ENCODE peak calls at places on chromosomes 4 and X, in seven cellular contexts. Z is Caco-2, Q is heart left ventricle, O is ovary, X is neural progenitor cell, S is heart right ventricle, V is mammary epithelial cell. M is an unnamed sample.
A peak's percentile ranks its signal among the peaks of the same experiment; 100 is the strongest.

GRCh38 chrX:76555816-76556215 is 128.3 kb downstream of the MAGEE1 start:
- DNase-seq in V (peak; percentile 12), Z (peak; percentile 14), Q (no peak), X (peak; percentile 78), S (no peak), O (no peak), M (no peak)

GRCh38 chr4:105666693-105667092 is 41.8 kb downstream of the INTS12 start:
- DNase-seq in O (no peak), X (peak; percentile 55), Z (peak; percentile 22), V (peak; percentile 39), Q (no peak), S (no peak), M (no peak)

GRCh38 chrX:131828482-131828881 is 194.6 kb upstream of the STK26 start:
- DNase-seq in Z (no peak), S (no peak), Q (no peak), X (no peak), O (no peak), V (no peak), M (no peak)

GRCh38 chrX:22445880-22446279 is 173.2 kb downstream of the CBLL2 start:
- DNase-seq in O (no peak), V (no peak), Q (no peak), X (peak; percentile 21), Z (no peak), S (no peak), M (no peak)

GRCh38 chrX:2697306-2697705 is 6.2 kb downstream of the CD99 start:
- DNase-seq in S (no peak), X (no peak), Z (no peak), V (peak; percentile 54), O (no peak), Q (no peak), M (no peak)

GRCh38 chrX:118976599-118977340 is 2.4 kb downstream of the LONRF3 start:
- DNase-seq in X (no peak), S (peak; percentile 39), O (peak; percentile 34), Z (no peak), V (no peak), Q (peak; percentile 73), M (no peak)

GRCh38 chr4:87188932-87189331 is 31.5 kb downstream of the KLHL8 start:
- DNase-seq in O (no peak), Z (no peak), Q (no peak), S (no peak), X (no peak), V (no peak), M (no peak)

GRCh38 chrX:10111364-10112148 is 45.2 kb upstream of the CLCN4 start:
- DNase-seq in Q (no peak), V (no peak), Z (no peak), S (no peak), O (peak; percentile 74), X (no peak), M (no peak)

GRCh38 chr4:19580090-19580489 is 671.6 kb upstream of the SLIT2 start:
- DNase-seq in S (no peak), Z (no peak), X (no peak), O (no peak), V (peak; percentile 2), Q (no peak), M (no peak)

GRCh38 chr4:23770011-23770410 is 119.8 kb downstream of the PPARGC1A start:
- DNase-seq in Q (no peak), V (no peak), Z (no peak), O (no peak), X (no peak), S (no peak), M (no peak)

GRCh38 chr4:26021417-26022345 is 107.7 kb downstream of the SMIM20 start:
- DNase-seq in Z (no peak), Q (no peak), O (no peak), X (no peak), V (no peak), S (no peak), M (no peak)

GRCh38 chrX:118566359-118566758 is 70.7 kb downstream of the DOCK11 start:
- DNase-seq in Q (no peak), X (no peak), S (no peak), O (no peak), Z (no peak), V (no peak), M (no peak)

GRCh38 chr4:663438-664428 is 10.3 kb downstream of the ATP5ME start:
- DNase-seq in Q (peak; percentile 84), S (peak; percentile 59), V (no peak), Z (no peak), X (peak; percentile 83), O (peak; percentile 53), M (no peak)

GRCh38 chrX:70421618-70422017 is 1.5 kb upstream of the GDPD2 start:
- DNase-seq in S (no peak), Z (no peak), V (no peak), O (no peak), Q (no peak), X (peak; percentile 21), M (no peak)

GRCh38 chrX:65697915-65698796 is 30.7 kb downstream of the MSN start:
- DNase-seq in O (no peak), X (no peak), V (no peak), S (peak; percentile 35), Q (peak; percentile 69), Z (no peak), M (no peak)

GRCh38 chrX:40167240-40168182 is 69.8 kb upstream of the BCOR start:
- DNase-seq in O (peak; percentile 67), X (peak; percentile 77), V (no peak), Z (no peak), Q (peak; percentile 63), S (no peak), M (no peak)

GRCh38 chr4:173171098-173171497 is 2.5 kb downstream of the GALNT7 start:
- DNase-seq in Z (no peak), S (no peak), V (peak; percentile 42), O (no peak), X (peak; percentile 45), Q (no peak), M (no peak)

GRCh38 chr4:173177232-173177631 is 8.6 kb downstream of the GALNT7 start:
- DNase-seq in Z (no peak), V (no peak), O (no peak), S (no peak), Q (no peak), X (no peak), M (no peak)

GRCh38 chr4:173171987-173172386 is 3.4 kb downstream of the GALNT7 start:
- DNase-seq in O (no peak), V (no peak), Q (no peak), X (no peak), S (no peak), Z (no peak), M (no peak)

GRCh38 chr4:173176010-173176409 is 7.4 kb downstream of the GALNT7 start:
- DNase-seq in Q (no peak), V (no peak), S (no peak), O (no peak), X (no peak), Z (no peak), M (no peak)

GRCh38 chr4:173174184-173175156 is 5.9 kb downstream of the GALNT7 start:
- DNase-seq in X (no peak), Z (peak; percentile 44), Q (no peak), V (no peak), S (no peak), O (no peak), M (no peak)
- H3K4me3 ChIP-seq in X (no peak overlapping the region), Z (no peak overlapping the region), Q (no peak overlapping the region), V (no peak overlapping the region), S (no peak overlapping the region), O (no peak overlapping the region), M (no peak overlapping the region)

GRCh38 chr4:72987741-72988729 is 81.5 kb downstream of the COX18 start:
- DNase-seq in Q (no peak), Z (no peak), X (no peak), V (no peak), O (no peak), S (no peak), M (no peak)

GRCh38 chr4:72983706-72984105 is 85.8 kb downstream of the COX18 start:
- DNase-seq in O (no peak), X (no peak), Q (no peak), S (no peak), V (no peak), Z (no peak), M (no peak)

DNA sequence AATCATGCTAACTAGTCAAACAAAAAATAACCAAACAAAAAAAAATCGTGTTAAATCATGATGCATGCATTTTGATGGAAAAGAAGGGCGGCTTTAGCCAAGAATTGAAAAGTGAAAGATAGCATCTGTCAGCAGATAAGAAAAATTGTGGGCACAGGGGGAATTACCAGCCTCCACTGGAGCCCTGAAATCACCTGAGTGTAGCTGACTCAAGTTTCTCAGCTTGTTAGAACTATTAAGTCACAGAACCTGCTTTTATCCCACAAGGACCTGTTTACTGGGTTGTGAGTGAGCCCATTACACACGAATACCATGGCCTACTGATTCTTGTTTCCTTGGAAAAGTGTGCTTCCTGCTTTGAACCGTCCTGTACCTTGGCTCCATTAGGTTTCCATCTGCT is 85.2 kb downstream of the COX18 start:
- DNase-seq in Q (no peak), Z (no peak), S (no peak), X (no peak), O (no peak), V (no peak), M (no peak)
- H3K36me3 ChIP-seq in Q (no peaks in the 10 kb centered on the region), Z (no peaks in the 10 kb centered on the region), S (no peaks in the 10 kb centered on the region), X (no peaks in the 10 kb centered on the region), O (no peaks in the 10 kb centered on the region), V (no peaks in the 10 kb centered on the region), M (no peaks in the 10 kb centered on the region)

DNA sequence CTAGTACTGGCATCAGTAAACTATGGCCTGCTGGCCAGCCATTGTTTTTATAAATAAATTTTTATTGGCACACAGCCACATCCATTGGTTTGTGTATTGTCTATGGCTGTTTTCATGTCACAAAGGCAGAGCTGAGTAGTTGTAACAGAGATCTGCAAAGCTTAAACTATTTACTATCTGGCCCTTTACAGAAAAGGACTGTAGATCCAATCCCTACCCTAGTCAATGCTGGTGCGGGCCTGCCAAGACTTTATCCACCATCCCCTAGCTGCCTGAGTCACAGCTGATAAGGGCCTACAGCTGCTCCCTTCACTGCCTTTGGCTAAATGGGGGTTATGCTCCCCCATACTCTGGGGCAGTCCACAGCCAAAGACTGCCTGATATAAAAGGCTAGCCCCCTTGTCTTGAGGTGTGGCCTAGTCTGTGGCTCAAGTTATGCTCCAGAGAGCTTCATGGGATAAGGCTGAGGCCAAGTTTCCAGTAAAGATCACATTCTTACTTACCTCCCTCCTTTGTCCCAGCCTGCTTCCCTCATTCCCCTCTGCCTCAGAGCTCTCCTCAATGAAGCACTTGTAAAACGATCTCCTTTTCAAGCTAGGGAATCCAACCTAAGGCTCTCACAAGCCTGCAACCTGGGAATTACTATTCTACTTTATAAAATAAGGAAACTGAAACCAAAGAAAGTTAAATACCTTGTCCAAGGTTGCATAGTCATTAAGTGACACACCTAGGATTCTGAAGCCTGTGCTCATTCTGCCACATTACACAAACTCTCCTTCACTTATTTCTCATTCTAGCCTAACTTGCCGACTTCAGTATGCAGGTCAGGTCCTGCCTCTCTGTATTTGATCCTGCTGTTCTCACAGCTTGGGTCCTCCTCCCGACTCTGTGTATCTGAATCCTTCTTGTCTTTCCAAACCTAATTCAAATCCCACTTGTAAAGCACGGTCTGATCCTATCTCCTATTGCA is 20.7 kb downstream of the ACE2 start:
- DNase-seq in Z (no peak), S (peak; percentile 31), Q (peak; percentile 49), X (peak; percentile 11), O (peak; percentile 27), V (peak; percentile 44), M (no peak)
- H3K27me3 ChIP-seq in Z (no peaks in the 10 kb centered on the region), S (no peaks in the 10 kb centered on the region), Q (no peaks in the 10 kb centered on the region), X (no peaks in the 10 kb centered on the region), O (no peaks in the 10 kb centered on the region), V (no peaks in the 10 kb centered on the region), M (no peaks in the 10 kb centered on the region)

DNA sequence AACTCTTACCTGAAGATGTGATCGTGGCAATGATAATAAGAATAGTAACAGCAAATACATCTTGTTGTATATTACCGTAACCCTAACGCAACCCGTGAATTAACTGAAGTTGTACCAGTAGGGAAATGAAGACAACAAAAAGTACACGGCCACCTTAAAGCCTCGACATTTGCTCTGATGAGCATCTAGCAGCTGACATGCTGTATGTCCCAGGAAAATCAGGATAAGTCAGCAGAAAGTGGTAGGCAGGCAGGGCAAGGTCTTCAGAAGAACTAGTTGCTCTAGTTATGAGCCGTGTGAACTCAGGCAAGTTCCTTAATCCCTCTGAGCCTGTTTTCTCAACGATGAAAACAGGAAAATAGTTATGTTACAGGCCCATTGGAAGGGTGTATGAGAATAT is 7.7 kb upstream of the ASB5 start:
- DNase-seq in S (no peak), Z (no peak), O (no peak), Q (no peak), V (no peak), X (no peak), M (no peak)
- H3K4me3 ChIP-seq in S (no peak overlapping the region), Z (no peak overlapping the region), O (no peak overlapping the region), Q (no peak overlapping the region), V (no peak overlapping the region), X (no peak overlapping the region), M (no peak overlapping the region)